ENCODE peak calls at places on chromosomes 3 and 15, in nine cellular contexts. U is lower leg skin, M is body of pancreas, R is GM12878, G is IMR-90, L is GM12891, V is heart left ventricle, E is esophagus squamous epithelium, D is tibial nerve. Z is an unnamed sample.
A peak's percentile ranks its signal among the peaks of the same experiment; 100 is the strongest.

GRCh38 chr3:152298393-152299242 is 29.9 kb downstream of the MBNL1 start:
- DNase-seq in V (peak; percentile 60), G (peak; percentile 99), E (peak; percentile 5), U (peak; percentile 87), M (peak; percentile 83), R (peak; percentile 74), D (peak; percentile 87), L (no peak), Z (peak; percentile 86)

GRCh38 chr3:143784446-143784845 is 63.8 kb downstream of the SLC9A9 start:
- DNase-seq in M (no peak), G (no peak), R (no peak), L (no peak), V (no peak), D (no peak), U (no peak), E (no peak), Z (no peak)

GRCh38 chr3:66039590-66039887 is 821 bp upstream of the MAGI1 start:
- DNase-seq in V (peak; percentile 79), U (no peak), G (no peak), M (peak; percentile 47), L (no peak), R (no peak), E (no peak), D (no peak), Z (peak; percentile 69)

GRCh38 chr15:71276355-71276665 is 161.0 kb downstream of the THSD4 start:
- DNase-seq in D (no peak), U (no peak), G (no peak), V (no peak), E (no peak), L (no peak), R (no peak), M (no peak), Z (no peak)

GRCh38 chr3:106438916-106439315 is 570.1 kb upstream of the CBLB start:
- DNase-seq in R (no peak), E (no peak), U (no peak), D (no peak), M (no peak), V (no peak), G (no peak), L (no peak), Z (no peak)

GRCh38 chr3:51773529-51773928 is 5.5 kb downstream of the IQCF6 start:
- DNase-seq in L (no peak), E (no peak), R (no peak), D (no peak), V (no peak), U (no peak), M (no peak), G (no peak), Z (no peak)

GRCh38 chr3:101271728-101272127 is 48.6 kb downstream of the IMPG2 start:
- DNase-seq in E (no peak), G (no peak), R (no peak), D (no peak), U (no peak), V (no peak), M (no peak), L (no peak), Z (no peak)

GRCh38 chr15:57297630-57298029 is 78.7 kb upstream of the CGNL1 start:
- DNase-seq in M (no peak), E (no peak), L (no peak), D (no peak), U (no peak), R (no peak), V (no peak), G (no peak), Z (no peak)

GRCh38 chr15:83295417-83295816 is 11.0 kb upstream of the BNC1 start:
- DNase-seq in G (no peak), L (no peak), M (no peak), U (no peak), D (no peak), V (no peak), R (no peak), E (no peak), Z (no peak)

GRCh38 chr15:43042885-43043284 is 63.0 kb downstream of the UBR1 start:
- DNase-seq in E (no peak), G (no peak), R (no peak), L (no peak), M (no peak), D (no peak), V (no peak), U (no peak), Z (no peak)

GRCh38 chr3:7779331-7779730 is 722.3 kb upstream of the LMCD1 start:
- DNase-seq in G (no peak), R (no peak), U (no peak), V (no peak), D (no peak), L (no peak), M (no peak), E (no peak), Z (no peak)

GRCh38 chr15:100114100-100114499 is 227.7 kb downstream of the ADAMTS17 start:
- DNase-seq in D (peak; percentile 65), U (peak; percentile 35), V (peak; percentile 77), R (no peak), L (no peak), G (peak; percentile 92), E (no peak), M (peak; percentile 74), Z (peak; percentile 80)

GRCh38 chr3:192727032-192727847 is at the start of gene FGF12:
- DNase-seq in U (no peak), G (peak; percentile 0), L (no peak), E (no peak), R (no peak), V (peak; percentile 90), D (peak; percentile 13), M (peak; percentile 69), Z (peak; percentile 69)

GRCh38 chr15:78878356-78878755 is 5.7 kb downstream of the MORF4L1 start:
- DNase-seq in R (no peak), V (no peak), D (no peak), M (no peak), U (no peak), E (no peak), G (peak; percentile 65), L (no peak), Z (no peak)

GRCh38 chr3:111605016-111605415 is 9.9 kb upstream of the ZBED2 start:
- DNase-seq in E (no peak), M (no peak), V (no peak), G (peak; percentile 83), U (no peak), L (no peak), D (no peak), R (no peak), Z (no peak)

GRCh38 chr3:169085827-169086226 is 577.7 kb downstream of the MECOM start:
- DNase-seq in R (no peak), E (no peak), L (no peak), U (peak; percentile 25), G (peak; percentile 94), V (no peak), M (no peak), D (no peak), Z (no peak)

GRCh38 chr15:65979316-65979715 is 110.0 kb downstream of the RAB11A start:
- DNase-seq in G (peak; percentile 8), L (no peak), D (no peak), M (no peak), E (no peak), V (no peak), R (no peak), U (no peak), Z (no peak)

GRCh38 chr3:62011667-62012066 is 361.7 kb downstream of the FEZF2 start:
- DNase-seq in M (no peak), L (no peak), E (no peak), G (peak; percentile 41), D (no peak), U (no peak), R (no peak), V (no peak), Z (no peak)

GRCh38 chr15:92883643-92884458 is 16.3 kb upstream of the CHD2 start:
- DNase-seq in L (no peak), U (no peak), V (no peak), E (no peak), D (no peak), R (no peak), G (peak; percentile 62), M (no peak), Z (no peak)

GRCh38 chr3:50120364-50121095 is 31.8 kb downstream of the RBM5 start:
- DNase-seq in G (no peak), D (no peak), E (no peak), M (no peak), U (no peak), R (no peak), L (no peak), V (peak; percentile 39), Z (no peak)
- TF ChIP-seq POLR2A in G (no peak), D (no peak), E (no peak), M (no peak), U (no peak), R (peak; percentile 34), L (peak; percentile 17), V (no peak), Z (no peak)

DNA sequence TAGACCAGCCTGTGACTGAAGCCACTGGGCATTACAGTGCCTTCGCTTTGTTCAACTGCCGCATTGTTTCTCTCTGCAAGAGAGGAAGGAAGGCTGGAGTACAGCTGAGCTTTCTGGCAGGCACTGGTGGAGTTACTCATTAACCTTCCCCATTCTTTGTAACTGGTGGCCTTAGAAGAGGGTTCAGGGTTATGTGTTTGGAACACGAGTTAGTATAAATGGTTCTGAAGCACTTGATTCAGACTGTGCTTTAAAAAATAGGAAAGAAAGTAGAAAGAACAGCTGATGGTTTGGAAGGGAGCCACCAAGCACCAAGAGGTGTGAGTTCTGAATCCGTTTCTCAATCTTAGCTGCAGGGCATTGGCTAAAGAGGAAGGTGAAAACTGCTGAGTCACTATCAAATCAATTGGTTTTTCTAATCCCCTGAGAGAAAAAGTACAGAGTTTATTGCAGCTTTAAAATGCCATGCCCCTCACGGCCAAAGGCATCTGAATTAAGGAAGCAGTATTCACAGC is 3.7 kb downstream of the HGD start:
- DNase-seq in E (no peak), L (no peak), U (no peak), V (no peak), R (peak; percentile 35), D (peak; percentile 26), M (peak; percentile 93), G (peak; percentile 65), Z (no peak)
- TF ChIP-seq POLR2A in E (no peak), L (no peak), U (no peak), V (no peak), R (no peak), D (no peak), M (peak; percentile 66), G (no peak), Z (no peak)

DNA sequence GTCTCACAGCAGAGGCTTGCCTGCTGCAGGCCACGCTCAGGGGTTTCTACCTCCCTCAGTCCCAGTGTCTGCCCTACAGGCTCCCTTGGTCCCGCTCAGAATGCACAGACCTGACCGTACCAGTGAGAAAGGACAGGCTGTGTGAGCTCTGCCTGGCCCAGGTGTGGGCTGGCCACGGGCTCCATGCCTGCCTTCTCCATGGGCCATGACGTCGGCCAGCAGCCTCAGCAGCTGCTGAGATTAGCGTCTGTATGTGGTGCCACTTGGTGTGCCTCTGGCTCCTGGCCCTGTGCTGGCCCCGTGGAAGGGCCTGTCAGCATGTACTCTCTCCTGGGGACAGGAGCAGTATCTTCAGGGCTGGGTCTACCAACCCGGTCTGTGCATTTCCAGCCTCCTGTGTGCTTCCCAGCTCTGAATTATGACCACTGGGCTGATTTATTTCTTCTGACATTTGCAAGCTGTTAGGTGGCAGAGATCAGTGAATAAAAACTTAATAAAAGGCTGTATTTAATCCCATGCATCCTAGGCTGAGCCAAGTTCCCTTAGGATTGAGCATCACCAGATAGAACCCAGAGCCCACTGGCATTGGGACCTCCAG is 25.7 kb downstream of the KLF13 start:
- DNase-seq in D (no peak), G (peak; percentile 4), R (no peak), E (no peak), M (peak; percentile 95), V (peak; percentile 82), L (no peak), U (no peak), Z (no peak)
- TF ChIP-seq POLR2A in D (no peak), G (no peak), R (peak; percentile 41), E (no peak), M (peak; percentile 86), V (no peak), L (no peak), U (no peak), Z (no peak)

GRCh38 chr3:197959891-197960693 is at the start of gene LMLN:
- DNase-seq in G (peak; percentile 94), M (peak; percentile 97), L (peak; percentile 83), U (peak; percentile 95), V (peak; percentile 97), R (peak; percentile 80), D (peak; percentile 88), E (peak; percentile 75), Z (peak; percentile 98)
- TF ChIP-seq POLR2A in G (peak; percentile 91), M (peak; percentile 91), L (peak; percentile 82), U (no peak), V (peak; percentile 62), R (peak; percentile 78), D (peak; percentile 44), E (peak; percentile 64), Z (peak; percentile 53)